ENCODE peak calls at places on chromosomes 1 and 21, in nine cellular contexts. X, A, J, Y, V, N, Z, S and G are unnamed samples.

GRCh38 chr1:155125511-155125945 is 2.1 kb upstream of the EFNA1 start:
- DNase-seq in X (no peak), S (peak; percentile 70), A (no peak), V (no peak), N (no peak), J (no peak), Z (no peak), Y (no peak), G (no peak)

GRCh38 chr1:14479865-14480264 is 118.6 kb upstream of the KAZN start:
- DNase-seq in Z (no peak), Y (no peak), V (no peak), X (no peak), S (no peak), A (no peak), J (no peak), N (no peak), G (no peak)

GRCh38 chr1:108050134-108050533 is 85.2 kb upstream of the VAV3 start:
- DNase-seq in Z (no peak), Y (no peak), V (no peak), X (no peak), J (no peak), A (no peak), S (no peak), N (peak; percentile 9), G (peak; percentile 17)

GRCh38 chr1:28815533-28815932 is 3.6 kb downstream of the OPRD1 start:
- DNase-seq in X (no peak), Z (peak; percentile 22), N (no peak), A (no peak), S (no peak), V (no peak), Y (no peak), J (no peak), G (no peak)

GRCh38 chr1:36883315-36883949 is 150.9 kb downstream of the GRIK3 start:
- DNase-seq in J (no peak), A (no peak), X (no peak), S (no peak), N (no peak), Z (no peak), Y (no peak), V (no peak), G (no peak)

GRCh38 chr1:44643721-44644330 is 30.5 kb downstream of the TMEM53 start:
- DNase-seq in V (no peak), J (no peak), Y (no peak), N (no peak), S (no peak), Z (no peak), A (no peak), X (no peak), G (no peak)

GRCh38 chr1:59128784-59129227 is 168.1 kb upstream of the FGGY start:
- DNase-seq in Y (no peak), S (no peak), A (no peak), J (peak; percentile 34), Z (no peak), X (no peak), V (no peak), N (peak; percentile 77), G (no peak)

GRCh38 chr1:237672748-237673147 is 218.0 kb downstream of the ZP4 start:
- DNase-seq in J (no peak), X (no peak), N (no peak), Z (no peak), Y (no peak), V (no peak), S (no peak), A (no peak), G (no peak)

GRCh38 chr1:24727490-24728214 is 17.6 kb upstream of the CLIC4 start:
- DNase-seq in Y (peak; percentile 52), V (no peak), J (no peak), N (no peak), A (no peak), X (no peak), S (peak; percentile 70), Z (no peak), G (no peak)

GRCh38 chr21:31117046-31117916 is 79.0 kb upstream of the KRTAP19-8 start:
- DNase-seq in J (peak; percentile 61), Z (no peak), V (no peak), N (no peak), S (no peak), Y (no peak), X (no peak), A (no peak), G (no peak)

GRCh38 chr1:54331091-54331772 is 75.0 kb downstream of the SSBP3 start:
- DNase-seq in N (no peak), Y (no peak), J (no peak), V (no peak), S (no peak), X (no peak), Z (peak; percentile 82), A (no peak), G (no peak)

GRCh38 chr1:3274972-3275371 is 179.5 kb upstream of the ARHGEF16 start:
- DNase-seq in A (no peak), X (no peak), V (no peak), N (no peak), S (no peak), Y (no peak), J (no peak), Z (no peak), G (no peak)

GRCh38 chr1:197918815-197919522 is 1.8 kb downstream of the LHX9 start:
- DNase-seq in Z (no peak), Y (no peak), X (no peak), S (no peak), A (peak; percentile 48), J (no peak), N (peak; percentile 2), V (no peak), G (no peak)

GRCh38 chr1:29624747-29625420 is 388.6 kb downstream of the PTPRU start:
- DNase-seq in N (no peak), X (no peak), J (no peak), Y (no peak), Z (no peak), A (no peak), S (no peak), V (no peak), G (no peak)

GRCh38 chr1:11158720-11159321 is 30.3 kb upstream of the ANGPTL7 start:
- DNase-seq in A (no peak), N (peak; percentile 45), J (peak; percentile 93), Z (peak; percentile 36), X (no peak), Y (no peak), V (no peak), S (no peak), G (no peak)

GRCh38 chr1:36203027-36203553 is 21.2 kb upstream of the THRAP3 start:
- DNase-seq in N (no peak), Y (no peak), V (no peak), A (no peak), J (no peak), S (no peak), X (no peak), Z (no peak), G (no peak)

GRCh38 chr21:42489991-42490390 is 6.0 kb downstream of the RSPH1 start:
- DNase-seq in J (no peak), S (no peak), Y (no peak), A (no peak), N (no peak), Z (no peak), V (no peak), X (no peak), G (no peak)

GRCh38 chr1:220789532-220790147 is 2.9 kb downstream of the MTARC1 start:
- DNase-seq in X (no peak), A (no peak), Y (no peak), N (no peak), Z (no peak), J (no peak), V (no peak), S (no peak), G (no peak)

GRCh38 chr1:202282017-202282335 is 59.8 kb downstream of the UBE2T start:
- DNase-seq in X (no peak), V (no peak), Z (no peak), J (no peak), N (no peak), S (no peak), A (no peak), Y (no peak), G (no peak)

GRCh38 chr1:6040444-6040843 is 5.2 kb upstream of the KCNAB2 start:
- DNase-seq in A (no peak), Z (no peak), S (no peak), N (no peak), Y (no peak), J (no peak), X (no peak), V (no peak), G (no peak)

GRCh38 chr1:248821101-248821500 is 4.6 kb downstream of the SH3BP5L start:
- DNase-seq in X (no peak), A (no peak), S (peak; percentile 37), Y (no peak), Z (no peak), J (no peak), V (no peak), N (no peak), G (no peak)

GRCh38 chr1:230398856-230399255 is 27.3 kb downstream of the PGBD5 start:
- DNase-seq in Z (no peak), A (no peak), J (no peak), V (no peak), N (no peak), X (no peak), Y (no peak), S (no peak), G (no peak)

GRCh38 chr1:84581648-84582047 is 7.4 kb upstream of the CTBS start:
- DNase-seq in V (no peak), X (no peak), A (no peak), J (no peak), N (no peak), Z (peak; percentile 4), Y (no peak), S (no peak), G (no peak)

GRCh38 chr1:110336300-110337039 is 2.7 kb upstream of the RBM15 start:
- DNase-seq in X (no peak), Z (peak; percentile 18), V (no peak), J (peak; percentile 23), A (no peak), Y (no peak), N (no peak), S (no peak), G (no peak)

GRCh38 chr1:230101556-230101955 is 34.5 kb downstream of the GALNT2 start:
- DNase-seq in A (no peak), N (no peak), J (no peak), V (no peak), S (no peak), Z (no peak), Y (no peak), X (no peak), G (no peak)

GRCh38 chr1:17696417-17697301 is 58.5 kb upstream of the ACTL8 start:
- DNase-seq in N (peak; percentile 43), Y (no peak), Z (peak; percentile 61), A (no peak), S (no peak), X (no peak), V (no peak), J (peak; percentile 38), G (peak; percentile 39)

GRCh38 chr1:202014915-202015676 is 4.7 kb downstream of the ELF3 start:
- DNase-seq in Z (no peak), S (peak; percentile 55), V (no peak), A (no peak), J (no peak), N (no peak), Y (no peak), X (no peak), G (no peak)

GRCh38 chr1:228490120-228491078 is 3.2 kb downstream of the RNF187 start:
- DNase-seq in A (no peak), S (no peak), Y (no peak), V (no peak), J (no peak), N (no peak), X (no peak), Z (peak; percentile 63), G (no peak)